ENCODE peak calls at places on chromosomes 4 and X, in five cellular contexts. R is NCI-H1436, H is AML-193, O is GM12892, L is NCI-H748 treated with DMSO at 0.1 percent for 48 hours. U is an unnamed sample.

GRCh38 chr4:186931519-186931918 is 207.9 kb upstream of the FAT1 start:
- DNase-seq in R (no peak), H (no peak), O (no peak), L (no peak), U (no peak)

GRCh38 chrX:32118832-32119231 is 1047.0 kb upstream of the FTHL17 start:
- DNase-seq in L (no peak), R (no peak), H (no peak), O (no peak), U (no peak)

GRCh38 chr4:151055539-151055938 is 40.5 kb upstream of the LRBA start:
- DNase-seq in R (no peak), H (no peak), L (no peak), O (no peak), U (no peak)

GRCh38 chrX:127457161-127457560 is 595.0 kb downstream of the ACTRT1 start:
- DNase-seq in L (no peak), O (no peak), R (no peak), H (no peak), U (no peak)

GRCh38 chr4:153413827-153414226 is 52.3 kb upstream of the TMEM131L start:
- DNase-seq in O (no peak), L (no peak), R (no peak), H (no peak), U (no peak)

GRCh38 chr4:154205471-154205870 is 286.1 kb downstream of the DCHS2 start:
- DNase-seq in R (no peak), L (no peak), O (no peak), H (no peak), U (no peak)

GRCh38 chr4:75724867-75725724 is 719 bp downstream of the USO1 start:
- DNase-seq in H (peak), O (peak), L (peak), R (peak), U (peak)

GRCh38 chr4:28229092-28229491 is 1368.5 kb downstream of the STIM2 start:
- DNase-seq in L (no peak), H (no peak), O (no peak), R (no peak), U (no peak)

GRCh38 chr4:81507530-81507929 is 35.8 kb upstream of the RASGEF1B start:
- DNase-seq in R (no peak), L (no peak), O (no peak), H (no peak), U (no peak)

GRCh38 chr4:870951-871350 is 45.0 kb upstream of the CPLX1 start:
- DNase-seq in O (no peak), R (no peak), H (no peak), L (no peak), U (no peak)

GRCh38 chr4:182017038-182017437 is 226.2 kb upstream of the TENM3 start:
- DNase-seq in H (no peak), R (no peak), L (no peak), O (no peak), U (no peak)

GRCh38 chrX:106692425-106693075 is 34.0 kb upstream of the RNF128 start:
- DNase-seq in R (no peak), H (no peak), O (no peak), L (no peak), U (no peak)

GRCh38 chr4:112312610-112313239 is 15.6 kb downstream of the ALPK1 start:
- DNase-seq in H (peak), R (no peak), O (peak), L (no peak), U (peak)